ENCODE peak calls at places on chromosomes 4 and X, in five cellular contexts. One of them, this sample, is unnamed.

GRCh38 chrX:40471965-40472648 is 108.7 kb upstream of the ATP6AP2 start:
- DNase-seq in nephron progenitor cell: peak; percentile 21
- DNase-seq in CD14-positive monocyte: no peak
- DNase-seq in PC-9: no peak
- DNase-seq in cardiac muscle cell: peak; percentile 86
- DNase-seq in this sample: peak; percentile 47

GRCh38 chr4:173485164-173485563 is 44.9 kb downstream of the HAND2 start:
- DNase-seq in nephron progenitor cell: no peak
- DNase-seq in CD14-positive monocyte: no peak
- DNase-seq in PC-9: no peak
- DNase-seq in cardiac muscle cell: no peak
- DNase-seq in this sample: no peak

GRCh38 chrX:55787063-55787462 is 69.5 kb downstream of the RRAGB start:
- DNase-seq in nephron progenitor cell: no peak
- DNase-seq in CD14-positive monocyte: no peak
- DNase-seq in PC-9: no peak
- DNase-seq in cardiac muscle cell: no peak
- DNase-seq in this sample: no peak

GRCh38 chr4:126414741-126415140 is 1100.0 kb downstream of the FAT4 start:
- DNase-seq in nephron progenitor cell: no peak
- DNase-seq in CD14-positive monocyte: no peak
- DNase-seq in PC-9: no peak
- DNase-seq in cardiac muscle cell: no peak
- DNase-seq in this sample: no peak

GRCh38 chr4:80069837-80070788 is 2.9 kb downstream of the ANTXR2 start:
- DNase-seq in nephron progenitor cell: no peak
- DNase-seq in CD14-positive monocyte: no peak
- DNase-seq in PC-9: no peak
- DNase-seq in cardiac muscle cell: peak; percentile 36
- DNase-seq in this sample: no peak

GRCh38 chrX:40291553-40291952 is 193.8 kb upstream of the BCOR start:
- DNase-seq in nephron progenitor cell: no peak
- DNase-seq in CD14-positive monocyte: no peak
- DNase-seq in PC-9: no peak
- DNase-seq in cardiac muscle cell: no peak
- DNase-seq in this sample: no peak

GRCh38 chr4:87589531-87589930 is 18.8 kb upstream of the DSPP start:
- DNase-seq in nephron progenitor cell: no peak
- DNase-seq in CD14-positive monocyte: no peak
- DNase-seq in PC-9: no peak
- DNase-seq in cardiac muscle cell: peak; percentile 93
- DNase-seq in this sample: no peak

GRCh38 chr4:37684154-37684553 is 2.0 kb downstream of the RELL1 start:
- DNase-seq in nephron progenitor cell: no peak
- DNase-seq in CD14-positive monocyte: no peak
- DNase-seq in PC-9: no peak
- DNase-seq in cardiac muscle cell: no peak
- DNase-seq in this sample: no peak

GRCh38 chrX:29044802-29045201 is 457.6 kb downstream of the IL1RAPL1 start:
- DNase-seq in nephron progenitor cell: no peak
- DNase-seq in CD14-positive monocyte: no peak
- DNase-seq in PC-9: no peak
- DNase-seq in cardiac muscle cell: peak; percentile 29
- DNase-seq in this sample: no peak

GRCh38 chr4:26197018-26197779 is 123.6 kb upstream of the RBPJ start:
- DNase-seq in nephron progenitor cell: no peak
- DNase-seq in CD14-positive monocyte: peak; percentile 63
- DNase-seq in PC-9: peak; percentile 79
- DNase-seq in cardiac muscle cell: peak; percentile 79
- DNase-seq in this sample: peak; percentile 64

GRCh38 chr4:41098093-41098492 is 116.2 kb downstream of the APBB2 start:
- DNase-seq in nephron progenitor cell: no peak
- DNase-seq in CD14-positive monocyte: no peak
- DNase-seq in PC-9: no peak
- DNase-seq in cardiac muscle cell: no peak
- DNase-seq in this sample: no peak

DNA sequence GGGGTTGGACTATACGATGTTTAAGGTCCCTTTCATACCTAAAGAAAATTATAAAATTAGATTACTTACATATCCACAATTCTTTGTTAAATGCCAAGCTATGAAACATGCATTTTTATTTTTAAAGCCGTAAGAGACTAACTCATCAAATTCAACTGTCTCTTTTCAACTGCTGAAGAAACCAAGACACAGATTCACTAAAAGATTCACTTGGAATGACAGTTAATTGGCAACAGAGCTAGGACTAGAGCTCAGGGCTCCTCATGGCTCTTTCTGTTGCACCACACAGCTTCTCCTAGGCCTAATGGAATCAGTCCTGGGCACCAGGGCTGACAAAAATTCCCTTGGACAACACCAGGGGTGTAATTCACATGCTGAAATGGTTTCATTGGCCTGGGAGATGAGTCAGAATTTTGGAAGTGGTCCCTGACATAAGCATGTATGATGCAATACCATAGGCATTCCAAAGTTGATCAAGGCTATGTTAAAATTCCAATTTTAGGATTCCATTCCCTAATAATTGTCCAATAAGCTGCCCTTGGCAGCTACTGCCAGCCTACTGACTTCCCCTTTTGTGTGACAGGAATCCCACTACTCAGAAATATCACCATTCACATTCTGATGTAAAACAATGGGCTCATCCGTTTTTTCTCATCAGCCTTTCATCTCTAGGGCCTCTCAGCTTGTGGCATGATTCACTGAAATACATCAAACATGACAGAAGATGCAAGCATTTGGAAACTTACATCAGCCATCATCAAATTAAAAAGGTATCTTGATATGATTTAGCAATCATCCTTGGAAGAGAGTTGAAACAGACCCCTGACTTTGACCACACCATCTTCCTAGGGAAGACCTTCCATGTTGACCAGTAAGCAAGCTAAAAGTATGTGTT is 54.2 kb downstream of the PLAC1 start:
- DNase-seq in nephron progenitor cell: no peak
- DNase-seq in CD14-positive monocyte: no peak
- DNase-seq in PC-9: no peak
- DNase-seq in cardiac muscle cell: peak; percentile 92
- DNase-seq in this sample: no peak
- TF ChIP-seq CTCF in nephron progenitor cell: no peak
- TF ChIP-seq CTCF in CD14-positive monocyte: no peak
- TF ChIP-seq CTCF in PC-9: peak; percentile 19
- TF ChIP-seq CTCF in cardiac muscle cell: peak; percentile 34
- TF ChIP-seq CTCF in this sample: no peak

GRCh38 chr4:168710353-168710946 is 213.6 kb downstream of the PALLD start:
- DNase-seq in nephron progenitor cell: no peak
- DNase-seq in CD14-positive monocyte: no peak
- DNase-seq in PC-9: peak; percentile 15
- DNase-seq in cardiac muscle cell: peak; percentile 80
- DNase-seq in this sample: peak; percentile 40

GRCh38 chr4:168711197-168712120 is 214.6 kb downstream of the PALLD start:
- DNase-seq in nephron progenitor cell: peak; percentile 21
- DNase-seq in CD14-positive monocyte: no peak
- DNase-seq in PC-9: no peak
- DNase-seq in cardiac muscle cell: peak; percentile 74
- DNase-seq in this sample: no peak

GRCh38 chr4:168708108-168708507 is 211.3 kb downstream of the PALLD start:
- DNase-seq in nephron progenitor cell: no peak
- DNase-seq in CD14-positive monocyte: no peak
- DNase-seq in PC-9: no peak
- DNase-seq in cardiac muscle cell: no peak
- DNase-seq in this sample: no peak

GRCh38 chr4:168705121-168705520 is 208.3 kb downstream of the PALLD start:
- DNase-seq in nephron progenitor cell: no peak
- DNase-seq in CD14-positive monocyte: no peak
- DNase-seq in PC-9: no peak
- DNase-seq in cardiac muscle cell: no peak
- DNase-seq in this sample: no peak

GRCh38 chr4:168707205-168707604 is 210.4 kb downstream of the PALLD start:
- DNase-seq in nephron progenitor cell: no peak
- DNase-seq in CD14-positive monocyte: no peak
- DNase-seq in PC-9: no peak
- DNase-seq in cardiac muscle cell: no peak
- DNase-seq in this sample: no peak
- TF ChIP-seq CTCF in nephron progenitor cell: no peak
- TF ChIP-seq CTCF in CD14-positive monocyte: no peak
- TF ChIP-seq CTCF in PC-9: no peak
- TF ChIP-seq CTCF in cardiac muscle cell: no peak
- TF ChIP-seq CTCF in this sample: no peak

GRCh38 chr4:2047031-2047660 is 12.0 kb upstream of the NAT8L start:
- DNase-seq in nephron progenitor cell: no peak
- DNase-seq in CD14-positive monocyte: no peak
- DNase-seq in PC-9: no peak
- DNase-seq in cardiac muscle cell: no peak
- DNase-seq in this sample: no peak

GRCh38 chr4:2044542-2045517 is 14.3 kb upstream of the NAT8L start:
- DNase-seq in nephron progenitor cell: no peak
- DNase-seq in CD14-positive monocyte: no peak
- DNase-seq in PC-9: no peak
- DNase-seq in cardiac muscle cell: no peak
- DNase-seq in this sample: no peak

GRCh38 chr4:2045518-2045951 is 13.6 kb upstream of the NAT8L start:
- DNase-seq in nephron progenitor cell: no peak
- DNase-seq in CD14-positive monocyte: no peak
- DNase-seq in PC-9: peak; percentile 65
- DNase-seq in cardiac muscle cell: no peak
- DNase-seq in this sample: no peak

GRCh38 chr4:2047781-2048581 is 11.1 kb upstream of the NAT8L start:
- DNase-seq in nephron progenitor cell: no peak
- DNase-seq in CD14-positive monocyte: no peak
- DNase-seq in PC-9: no peak
- DNase-seq in cardiac muscle cell: no peak
- DNase-seq in this sample: no peak

DNA sequence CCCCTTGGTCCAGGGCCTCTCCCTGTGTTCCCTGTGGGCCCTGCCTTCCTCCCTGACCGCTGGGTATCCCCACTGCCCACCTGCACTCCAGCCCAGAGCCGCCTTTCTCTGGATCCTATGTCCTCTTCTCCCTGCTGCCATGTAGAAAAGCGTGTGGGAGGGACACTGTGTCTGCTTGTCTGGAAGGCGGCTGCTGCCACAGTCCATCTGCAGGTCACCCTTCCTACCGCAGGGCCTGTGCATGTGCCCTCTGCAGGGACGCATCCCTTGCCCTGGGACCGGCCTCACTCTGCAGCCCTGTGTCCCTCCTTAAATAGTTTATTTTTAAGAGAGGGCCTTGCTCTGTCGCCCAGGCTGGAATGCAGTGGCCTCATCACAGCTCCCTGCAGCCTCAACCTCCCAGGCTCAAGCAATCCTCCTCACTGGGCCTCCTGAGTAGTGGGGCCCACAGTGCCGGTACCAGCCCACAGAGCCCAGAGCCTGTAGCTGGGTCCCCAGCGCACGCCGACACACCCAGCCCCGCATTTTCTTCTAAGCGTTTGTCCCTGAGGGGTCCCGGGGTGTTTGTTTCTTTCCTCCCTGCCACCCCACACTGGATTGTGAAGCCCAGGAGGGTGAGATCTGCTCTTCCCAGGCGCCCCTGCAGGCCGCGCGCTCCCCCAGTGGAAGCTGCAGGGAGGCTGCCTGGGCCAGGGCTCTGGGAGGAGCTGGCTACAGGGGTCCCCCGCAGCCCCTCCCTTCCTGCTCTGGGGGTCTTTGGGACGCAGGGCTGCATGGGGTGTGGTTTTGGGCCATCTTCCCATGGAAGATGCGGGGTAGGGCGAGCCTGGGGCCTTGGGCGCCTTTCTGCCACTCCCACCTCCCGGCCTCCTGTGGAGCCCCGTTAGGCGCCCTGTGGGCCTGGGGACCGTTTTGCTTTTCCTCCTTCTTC is 12.8 kb upstream of the NAT8L start:
- DNase-seq in nephron progenitor cell: no peak
- DNase-seq in CD14-positive monocyte: no peak
- DNase-seq in PC-9: no peak
- DNase-seq in cardiac muscle cell: no peak
- DNase-seq in this sample: no peak
- TF ChIP-seq CTCF in nephron progenitor cell: no peak
- TF ChIP-seq CTCF in CD14-positive monocyte: no peak
- TF ChIP-seq CTCF in PC-9: no peak
- TF ChIP-seq CTCF in cardiac muscle cell: peak; percentile 32
- TF ChIP-seq CTCF in this sample: no peak

GRCh38 chr4:17517664-17518063 is 2.7 kb downstream of the CLRN2 start:
- DNase-seq in nephron progenitor cell: no peak
- DNase-seq in CD14-positive monocyte: no peak
- DNase-seq in PC-9: no peak
- DNase-seq in cardiac muscle cell: no peak
- DNase-seq in this sample: no peak
- TF ChIP-seq CTCF in nephron progenitor cell: no peak
- TF ChIP-seq CTCF in CD14-positive monocyte: no peak
- TF ChIP-seq CTCF in PC-9: no peak
- TF ChIP-seq CTCF in cardiac muscle cell: no peak
- TF ChIP-seq CTCF in this sample: no peak

DNA sequence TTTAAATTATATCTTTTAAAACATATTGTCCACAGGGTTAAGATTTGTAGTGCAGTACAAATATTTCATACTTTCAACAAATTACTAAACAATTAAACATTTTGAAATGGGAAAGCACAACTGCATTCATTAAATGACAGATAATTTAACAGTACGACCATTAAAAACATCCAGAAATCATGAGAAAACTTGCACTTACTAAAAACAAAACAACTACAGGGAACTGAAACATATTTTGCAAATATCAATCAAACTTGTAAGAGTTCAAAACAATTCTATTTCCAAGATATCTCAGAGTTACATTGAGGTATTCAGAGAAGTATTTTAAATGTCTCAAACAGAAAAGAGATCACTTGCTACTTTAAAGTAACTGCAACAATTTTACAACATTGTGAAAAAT is 478.5 kb upstream of the PCDH10 start:
- DNase-seq in nephron progenitor cell: no peak
- DNase-seq in CD14-positive monocyte: no peak
- DNase-seq in PC-9: no peak
- DNase-seq in cardiac muscle cell: no peak
- DNase-seq in this sample: no peak
- TF ChIP-seq CTCF in nephron progenitor cell: no peak
- TF ChIP-seq CTCF in CD14-positive monocyte: no peak
- TF ChIP-seq CTCF in PC-9: no peak
- TF ChIP-seq CTCF in cardiac muscle cell: no peak
- TF ChIP-seq CTCF in this sample: no peak

DNA sequence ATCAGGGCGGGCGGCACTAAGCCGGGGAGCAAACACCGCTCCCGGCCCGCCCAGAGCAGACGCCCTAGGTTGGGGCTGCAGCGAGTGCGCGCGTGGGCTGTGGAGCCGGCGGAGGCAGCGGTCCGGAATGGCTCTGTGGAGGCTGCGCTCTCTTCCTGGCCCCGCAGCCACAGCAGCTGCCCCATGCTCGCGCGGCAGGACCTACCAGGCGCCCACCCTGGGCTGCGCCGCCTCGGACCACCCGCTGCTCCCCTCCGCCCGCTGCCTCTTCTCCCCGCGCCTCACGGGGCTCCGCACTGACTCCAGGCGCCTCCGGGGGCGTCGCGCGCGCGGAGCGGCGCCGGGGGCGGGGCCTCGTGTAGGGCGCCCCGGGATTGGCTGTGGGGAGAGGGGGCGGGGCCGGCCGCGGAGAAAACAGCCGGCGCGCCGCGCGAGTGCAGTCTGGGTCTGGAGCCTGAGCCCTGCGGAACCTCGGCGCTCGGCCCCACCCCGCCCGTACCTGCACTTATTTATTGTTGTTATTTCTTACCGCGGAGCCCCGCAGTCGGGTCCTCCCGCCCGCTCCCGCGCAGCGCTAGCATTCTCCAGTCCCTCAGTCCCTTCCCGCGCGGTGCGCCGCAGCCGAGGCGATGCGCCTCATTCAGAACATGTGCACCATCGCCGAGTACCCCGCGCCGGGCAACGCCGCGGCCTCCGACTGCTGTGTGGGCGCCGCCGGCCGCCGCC is at the start of gene RASL11B:
- DNase-seq in nephron progenitor cell: peak; percentile 93
- DNase-seq in CD14-positive monocyte: peak; percentile 67
- DNase-seq in PC-9: peak; percentile 78
- DNase-seq in cardiac muscle cell: peak; percentile 79
- DNase-seq in this sample: peak; percentile 98
- TF ChIP-seq CTCF in nephron progenitor cell: peak; percentile 26
- TF ChIP-seq CTCF in CD14-positive monocyte: peak; percentile 41
- TF ChIP-seq CTCF in PC-9: no peak
- TF ChIP-seq CTCF in cardiac muscle cell: no peak
- TF ChIP-seq CTCF in this sample: peak; percentile 11